ENCODE peak calls at places on chromosomes 11 and 22, in five cellular contexts. J, L, E, F and B are unnamed samples.

GRCh38 chr11:95378106-95378505 is 147.1 kb upstream of the SESN3 start:
- DNase-seq in J (no peak), L (no peak), E (no peak), F (no peak), B (no peak)

GRCh38 chr11:45096636-45097035 is 49.8 kb upstream of the PRDM11 start:
- DNase-seq in J (no peak), L (no peak), E (peak), F (no peak), B (no peak)

GRCh38 chr22:50304528-50305392 is 2.7 kb downstream of the PLXNB2 start:
- DNase-seq in J (peak), L (no peak), E (no peak), F (no peak), B (no peak)

GRCh38 chr11:105937331-105937730 is 84.7 kb downstream of the MSANTD4 start:
- DNase-seq in J (peak), L (no peak), E (no peak), F (no peak), B (no peak)

GRCh38 chr22:25008666-25009065 is 56.1 kb downstream of the KIAA1671 start:
- DNase-seq in J (no peak), L (peak), E (no peak), F (no peak), B (no peak)

GRCh38 chr11:123833095-123833494 is 26.9 kb upstream of the OR6M1 start:
- DNase-seq in J (no peak), L (no peak), E (no peak), F (no peak), B (no peak)

GRCh38 chr11:2886191-2886894 is 768 bp upstream of the CDKN1C start:
- DNase-seq in J (no peak), L (peak), E (no peak), F (no peak), B (no peak)

GRCh38 chr11:1546536-1547466 is 25.3 kb downstream of the DUSP8 start:
- DNase-seq in J (no peak), L (peak), E (no peak), F (peak), B (no peak)

GRCh38 chr11:11709447-11710239 is 87.8 kb upstream of the GALNT18 start:
- DNase-seq in J (no peak), L (no peak), E (no peak), F (no peak), B (no peak)

GRCh38 chr11:95364324-95365295 is 133.6 kb upstream of the SESN3 start:
- DNase-seq in J (no peak), L (peak), E (no peak), F (no peak), B (no peak)

GRCh38 chr11:113985906-113986305 is 11.0 kb downstream of the HTR3A start:
- DNase-seq in J (no peak), L (no peak), E (no peak), F (no peak), B (no peak)

GRCh38 chr11:44366741-44367140 is 56.8 kb upstream of the ALX4 start:
- DNase-seq in J (no peak), L (peak), E (no peak), F (no peak), B (no peak)

GRCh38 chr11:19816817-19817216 is 104.2 kb downstream of the NAV2 start:
- DNase-seq in J (no peak), L (no peak), E (no peak), F (no peak), B (no peak)

GRCh38 chr11:125338886-125339811 is 156.9 kb downstream of the FEZ1 start:
- DNase-seq in J (no peak), L (no peak), E (no peak), F (no peak), B (peak)

GRCh38 chr11:28951191-28951590 is 843.0 kb downstream of the METTL15 start:
- DNase-seq in J (no peak), L (no peak), E (no peak), F (no peak), B (no peak)

GRCh38 chr11:130801287-130802146 is 114.8 kb downstream of the SNX19 start:
- DNase-seq in J (peak), L (no peak), E (no peak), F (no peak), B (no peak)

GRCh38 chr22:21728270-21728669 is 7.3 kb downstream of the YPEL1 start:
- DNase-seq in J (no peak), L (no peak), E (no peak), F (no peak), B (no peak)

GRCh38 chr11:19868281-19868821 is 155.7 kb downstream of the NAV2 start:
- DNase-seq in J (peak), L (peak), E (peak), F (no peak), B (peak)

GRCh38 chr11:63998558-63999348 is 12.5 kb downstream of the OTUB1 start:
- DNase-seq in J (no peak), L (no peak), E (no peak), F (no peak), B (no peak)

GRCh38 chr11:44949160-44950035 is 1.3 kb downstream of the TP53I11 start:
- DNase-seq in J (no peak), L (peak), E (no peak), F (no peak), B (no peak)

GRCh38 chr11:43947815-43948214 is 5.4 kb downstream of the C11orf96 start:
- DNase-seq in J (no peak), L (no peak), E (no peak), F (no peak), B (no peak)

GRCh38 chr11:116686891-116687290 is 85.9 kb downstream of the BUD13 start:
- DNase-seq in J (no peak), L (peak), E (no peak), F (peak), B (no peak)

GRCh38 chr11:83252941-83253340 is 33.2 kb downstream of the CCDC90B start:
- DNase-seq in J (no peak), L (no peak), E (no peak), F (no peak), B (no peak)

GRCh38 chr22:49426098-49426497 is 401.6 kb downstream of the BRD1 start:
- DNase-seq in J (no peak), L (no peak), E (no peak), F (no peak), B (no peak)

GRCh38 chr11:129815596-129816461 is at the start of gene TMEM45B:
- DNase-seq in J (no peak), L (peak), E (no peak), F (no peak), B (no peak)

GRCh38 chr11:79438631-79439429 is 2.0 kb downstream of the TENM4 start:
- DNase-seq in J (no peak), L (peak), E (no peak), F (peak), B (peak)

GRCh38 chr11:120061036-120061760 is 76.7 kb downstream of the TRIM29 start:
- DNase-seq in J (peak), L (peak), E (no peak), F (no peak), B (peak)

GRCh38 chr11:110908401-110909106 is 196.3 kb upstream of the ARHGAP20 start:
- DNase-seq in J (peak), L (peak), E (no peak), F (no peak), B (no peak)

GRCh38 chr11:11471196-11471595 is 118.1 kb upstream of the CSNK2A3 start:
- DNase-seq in J (no peak), L (no peak), E (no peak), F (no peak), B (no peak)

GRCh38 chr11:35216962-35217667 is 78.1 kb downstream of the CD44 start:
- DNase-seq in J (no peak), L (peak), E (no peak), F (no peak), B (no peak)

GRCh38 chr11:95078526-95078925 is 11.1 kb upstream of the ENDOD1 start:
- DNase-seq in J (no peak), L (no peak), E (no peak), F (no peak), B (no peak)

GRCh38 chr22:41021039-41021654 is 70.0 kb downstream of the RBX1 start:
- DNase-seq in J (no peak), L (no peak), E (peak), F (no peak), B (no peak)

GRCh38 chr22:38868886-38869381 is 3.1 kb downstream of the CBX6 start:
- DNase-seq in J (peak), L (peak), E (peak), F (peak), B (peak)

GRCh38 chr22:28239941-28240340 is 320.9 kb upstream of the PITPNB start:
- DNase-seq in J (no peak), L (no peak), E (no peak), F (no peak), B (no peak)

GRCh38 chr22:20761536-20761935 is 12.4 kb upstream of the SERPIND1 start:
- DNase-seq in J (no peak), L (no peak), E (no peak), F (no peak), B (no peak)

GRCh38 chr11:70247710-70248072 is 22.8 kb upstream of the PPFIA1 start:
- DNase-seq in J (no peak), L (no peak), E (no peak), F (no peak), B (no peak)